ENCODE peak calls at places on chromosomes 16 and 17, in four cellular contexts. I is GM12878, Y is IMR-90, X is neural progenitor cell. N is an unnamed sample.

GRCh38 chr17:64448665-64449512 is at the start of gene MILR1:
- DNase-seq in Y (peak; percentile 65), I (peak; percentile 77), X (no peak), N (no peak)

GRCh38 chr17:42883802-42884553 is 16.6 kb upstream of the G6PC1 start:
- DNase-seq in I (no peak), Y (no peak), X (no peak), N (no peak)

GRCh38 chr16:85542548-85542927 is 70.6 kb upstream of the GSE1 start:
- DNase-seq in X (no peak), I (no peak), Y (no peak), N (peak; percentile 6)

GRCh38 chr17:41972571-41973411 is 6.2 kb downstream of the CNP start:
- DNase-seq in I (no peak), Y (no peak), X (no peak), N (no peak)

GRCh38 chr16:81901483-81901882 is 109.8 kb downstream of the SDR42E1 start:
- DNase-seq in I (no peak), Y (no peak), X (no peak), N (no peak)

GRCh38 chr16:23223368-23223767 is 40.8 kb downstream of the SCNN1G start:
- DNase-seq in Y (no peak), I (no peak), X (no peak), N (peak; percentile 50)

GRCh38 chr16:63410594-63410993 is 1374.4 kb upstream of the CDH8 start:
- DNase-seq in Y (no peak), X (no peak), I (no peak), N (no peak)

GRCh38 chr17:19331134-19331533 is 31.4 kb downstream of the B9D1 start:
- DNase-seq in Y (peak; percentile 92), I (no peak), X (no peak), N (no peak)

GRCh38 chr17:78113804-78114785 is 14.5 kb downstream of the TMC6 start:
- DNase-seq in I (no peak), Y (no peak), X (no peak), N (no peak)

GRCh38 chr16:78179666-78180065 is 80.2 kb downstream of the WWOX start:
- DNase-seq in X (no peak), I (no peak), Y (no peak), N (no peak)

GRCh38 chr17:3792481-3792880 is 8.5 kb downstream of the ITGAE start:
- DNase-seq in I (no peak), Y (no peak), X (no peak), N (no peak)

GRCh38 chr16:71479420-71479819 is 9.7 kb downstream of the ZNF19 start:
- DNase-seq in Y (peak; percentile 34), X (peak; percentile 60), I (no peak), N (peak; percentile 77)

GRCh38 chr17:5516060-5516792 is 29.9 kb downstream of the MIS12 start:
- DNase-seq in Y (peak; percentile 100), X (no peak), I (no peak), N (no peak)

GRCh38 chr17:2964370-2964769 is 99.0 kb downstream of the OR1D5 start:
- DNase-seq in I (no peak), X (no peak), Y (no peak), N (no peak)

GRCh38 chr17:32285286-32285685 is 19.7 kb downstream of the RHBDL3 start:
- DNase-seq in I (no peak), Y (no peak), X (no peak), N (no peak)

GRCh38 chr17:75109047-75109406 is 742 bp upstream of the ARMC7 start:
- DNase-seq in Y (no peak), I (no peak), X (peak; percentile 50), N (peak; percentile 67)

GRCh38 chr17:13346996-13347762 is 254.6 kb downstream of the HS3ST3A1 start:
- DNase-seq in I (no peak), Y (peak; percentile 98), X (no peak), N (no peak)

GRCh38 chr16:55116165-55116894 is 185.7 kb downstream of the IRX5 start:
- DNase-seq in X (no peak), Y (peak; percentile 68), I (no peak), N (no peak)

GRCh38 chr17:27797390-27798091 is 2.8 kb downstream of the NOS2 start:
- DNase-seq in X (no peak), I (no peak), Y (no peak), N (peak; percentile 64)

GRCh38 chr16:26993988-26994387 is 72.7 kb upstream of the C16orf82 start:
- DNase-seq in I (no peak), X (no peak), Y (peak; percentile 60), N (no peak)

GRCh38 chr16:75810998-75811634 is 84.8 kb upstream of the CPHXL start:
- DNase-seq in I (no peak), X (no peak), Y (no peak), N (peak; percentile 27)

GRCh38 chr17:70313031-70313430 is 143.7 kb downstream of the KCNJ2 start:
- DNase-seq in I (no peak), Y (peak; percentile 43), X (no peak), N (no peak)

GRCh38 chr16:7849891-7850290 is 517.2 kb downstream of the RBFOX1 start:
- DNase-seq in I (no peak), Y (no peak), X (no peak), N (no peak)

GRCh38 chr17:36082062-36082461 is 7.9 kb downstream of the CCL3 start:
- DNase-seq in Y (no peak), X (no peak), I (peak; percentile 52), N (no peak)

GRCh38 chr17:75635610-75636202 is 2.5 kb downstream of the SMIM5 start:
- DNase-seq in X (no peak), I (no peak), Y (no peak), N (no peak)

GRCh38 chr16:89093602-89094251 is at the start of gene ACSF3:
- DNase-seq in Y (peak; percentile 41), X (peak; percentile 65), I (no peak), N (peak; percentile 60)

GRCh38 chr16:25095636-25096035 is 15.9 kb upstream of the LCMT1 start:
- DNase-seq in I (no peak), Y (no peak), X (no peak), N (no peak)

GRCh38 chr17:21271767-21272166 is 12.7 kb upstream of the MAP2K3 start:
- DNase-seq in I (no peak), Y (no peak), X (no peak), N (no peak)

GRCh38 chr16:82192665-82193064 is 22.6 kb upstream of the MPHOSPH6 start:
- DNase-seq in Y (peak; percentile 88), X (no peak), I (no peak), N (no peak)

GRCh38 chr16:76780556-76780955 is 410.4 kb upstream of the MON1B start:
- DNase-seq in Y (no peak), X (no peak), I (no peak), N (no peak)

GRCh38 chr17:56173026-56173425 is 19.8 kb downstream of the ANKFN1 start:
- DNase-seq in I (no peak), X (no peak), Y (no peak), N (no peak)

GRCh38 chr16:2061023-2061422 is 13.2 kb downstream of the TSC2 start:
- DNase-seq in I (no peak), Y (no peak), X (no peak), N (no peak)

GRCh38 chr16:74052006-74052405 is 244.6 kb upstream of the PSMD7 start:
- DNase-seq in Y (no peak), X (no peak), I (no peak), N (no peak)

GRCh38 chr16:70375636-70376611 is 29.2 kb downstream of the DDX19A start:
- DNase-seq in I (no peak), X (no peak), Y (no peak), N (no peak)

DNA sequence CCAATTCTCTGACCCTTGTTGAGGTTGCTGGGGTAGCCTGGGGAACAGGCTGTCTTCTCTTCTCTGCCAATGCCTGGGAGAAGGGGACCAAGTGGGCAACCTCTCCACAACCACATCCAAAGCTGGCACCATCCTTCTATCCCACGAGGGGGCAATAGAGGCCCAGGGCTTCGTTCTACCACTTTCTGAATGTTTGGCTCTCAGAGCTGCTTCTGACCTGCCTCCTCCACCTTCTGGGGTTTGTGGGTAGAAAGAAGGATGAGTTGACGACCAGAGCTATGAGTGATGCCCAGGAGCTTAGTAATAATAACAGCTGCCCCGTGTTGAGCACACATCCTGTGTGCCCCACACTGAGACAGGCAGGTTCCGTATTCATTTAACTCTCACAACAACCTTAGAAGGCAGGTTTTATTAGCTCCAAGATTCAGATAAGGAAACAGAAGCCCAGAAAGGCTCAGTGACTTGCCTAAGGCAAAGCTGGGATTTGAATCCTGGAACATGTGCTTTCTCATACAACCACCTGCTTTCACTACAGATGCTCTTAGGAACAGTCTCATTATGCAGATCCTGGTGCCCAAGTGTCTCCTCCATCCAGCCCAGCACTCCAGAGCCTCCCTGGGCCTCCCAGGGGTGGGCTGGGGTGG is 11.1 kb downstream of the TSPOAP1 start:
- DNase-seq in I (peak; percentile 66), Y (peak; percentile 75), X (peak; percentile 70), N (peak; percentile 77)
- TF ChIP-seq CTCF in I (peak; percentile 87), Y (peak; percentile 88), X (peak; percentile 74), N (peak; percentile 84)

GRCh38 chr16:48358419-48358818 is 26.8 kb downstream of the SIAH1 start:
- DNase-seq in Y (no peak), X (no peak), I (no peak), N (no peak)
- H4K20me1 ChIP-seq in Y (peaks cover 30% of the 10 kb centered on the region), X (peaks cover 46% of the 10 kb centered on the region), I (no peaks in the 10 kb centered on the region), N (peaks cover 40% of the 10 kb centered on the region)

GRCh38 chr16:67395458-67396158 is 2.3 kb upstream of the TPPP3 start:
- DNase-seq in I (no peak), X (peak; percentile 67), Y (peak; percentile 72), N (no peak)

GRCh38 chr16:67397451-67397801 is 4.1 kb upstream of the TPPP3 start:
- DNase-seq in X (no peak), I (no peak), Y (no peak), N (no peak)

GRCh38 chr16:67396159-67396774 is 3.0 kb upstream of the TPPP3 start:
- DNase-seq in Y (peak; percentile 78), I (no peak), X (peak; percentile 97), N (peak; percentile 96)

GRCh38 chr16:67397812-67398545 is 4.7 kb upstream of the TPPP3 start:
- DNase-seq in Y (no peak), X (no peak), I (no peak), N (no peak)

GRCh38 chr16:67396775-67397450 is 3.6 kb upstream of the TPPP3 start:
- DNase-seq in I (no peak), X (no peak), Y (no peak), N (no peak)
- H2AFZ ChIP-seq in I (no peak overlapping the region), X (no peak overlapping the region), Y (peak overlapping the region; percentile 70), N (peak overlapping the region; percentile 47)

GRCh38 chr16:11586856-11587642 is at the start of gene LITAF:
- DNase-seq in Y (peak; percentile 42), I (no peak), X (peak; percentile 81), N (peak; percentile 75)
- TF ChIP-seq CTCF in Y (peak; percentile 6), I (peak; percentile 19), X (peak; percentile 29), N (peak; percentile 31)

GRCh38 chr16:67872631-67873434 is at the start of gene EDC4:
- DNase-seq in Y (peak; percentile 78), X (peak; percentile 75), I (peak; percentile 48), N (peak; percentile 81)

GRCh38 chr16:67874147-67874771 is 1.4 kb downstream of the EDC4 start:
- DNase-seq in I (no peak), X (no peak), Y (no peak), N (no peak)

GRCh38 chr16:67873435-67874146 is 739 bp downstream of the EDC4 start:
- DNase-seq in Y (peak; percentile 7), X (no peak), I (no peak), N (peak; percentile 36)

GRCh38 chr16:67871256-67871655 is 1.6 kb upstream of the EDC4 start:
- DNase-seq in X (no peak), I (no peak), Y (no peak), N (no peak)

GRCh38 chr16:67872131-67872630 is 671 bp upstream of the EDC4 start:
- DNase-seq in X (no peak), I (no peak), Y (no peak), N (no peak)
- H4K20me1 ChIP-seq in X (peaks cover 14% of the 10 kb centered on the region), I (peaks cover 4% of the 10 kb centered on the region), Y (peaks cover 43% of the 10 kb centered on the region), N (peaks cover 14% of the 10 kb centered on the region)